ENCODE peak calls at places on chromosomes 7 and 10, in seven cellular contexts. K is astrocyte; N is Peyer's patch; J is stomach; H is naive thymus-derived CD4-positive, alpha-beta T cell; D is tibial artery; A is OCI-LY7. X is an unnamed sample.

GRCh38 chr10:48589266-48589665 is 15.6 kb downstream of the ARHGAP22 start:
- DNase-seq in K (peak), N (no peak), J (no peak), H (no peak), D (no peak), A (no peak), X (no peak)

GRCh38 chr7:152054377-152055230 is 29.1 kb downstream of the GALNT11 start:
- DNase-seq in K (peak), N (no peak), J (no peak), H (no peak), D (no peak), A (no peak), X (no peak)

GRCh38 chr7:120023494-120024167 is 249.3 kb upstream of the KCND2 start:
- DNase-seq in K (peak), N (no peak), J (no peak), H (no peak), D (no peak), A (no peak), X (no peak)

GRCh38 chr10:28850784-28851183 is 173.5 kb downstream of the BAMBI start:
- DNase-seq in K (no peak), N (no peak), J (no peak), H (no peak), D (no peak), A (no peak), X (no peak)

GRCh38 chr7:123271231-123271630 is 71.5 kb upstream of the SLC13A1 start:
- DNase-seq in K (peak), N (no peak), J (no peak), H (no peak), D (no peak), A (no peak), X (no peak)

GRCh38 chr10:98295401-98295811 is 27.4 kb upstream of the LOXL4 start:
- DNase-seq in K (no peak), N (no peak), J (no peak), H (no peak), D (no peak), A (no peak), X (no peak)

GRCh38 chr7:3285652-3286051 is 15.4 kb upstream of the SDK1 start:
- DNase-seq in K (no peak), N (no peak), J (no peak), H (no peak), D (no peak), A (no peak), X (no peak)

GRCh38 chr7:155811895-155812761 is at the start of gene SHH:
- DNase-seq in K (no peak), N (no peak), J (no peak), H (no peak), D (no peak), A (no peak), X (no peak)

GRCh38 chr10:119316002-119316358 is 108.6 kb downstream of the GRK5 start:
- DNase-seq in K (no peak), N (no peak), J (no peak), H (no peak), D (no peak), A (no peak), X (no peak)
- H3K27ac ChIP-seq in K (peak), N (peak), J (peak), H (no peak), D (peak), A (no peak), X (no peak)

GRCh38 chr10:77564781-77565589 is 72.6 kb downstream of the KCNMA1 start:
- DNase-seq in K (peak), N (no peak), J (no peak), H (no peak), D (peak), A (no peak), X (no peak)
- H3K27ac ChIP-seq in K (peak), N (peak), J (peak), H (no peak), D (peak), A (no peak), X (no peak)

GRCh38 chr10:78719276-78719675 is 349.5 kb upstream of the ZMIZ1 start:
- DNase-seq in K (no peak), N (no peak), J (no peak), H (no peak), D (no peak), A (no peak), X (no peak)

GRCh38 chr10:78716034-78716660 is 352.6 kb upstream of the ZMIZ1 start:
- DNase-seq in K (no peak), N (no peak), J (no peak), H (no peak), D (no peak), A (no peak), X (no peak)

GRCh38 chr10:78718032-78718572 is 350.7 kb upstream of the ZMIZ1 start:
- DNase-seq in K (peak), N (no peak), J (no peak), H (no peak), D (no peak), A (no peak), X (no peak)

GRCh38 chr10:78715435-78715834 is 353.3 kb upstream of the ZMIZ1 start:
- DNase-seq in K (no peak), N (no peak), J (no peak), H (no peak), D (no peak), A (no peak), X (no peak)

DNA sequence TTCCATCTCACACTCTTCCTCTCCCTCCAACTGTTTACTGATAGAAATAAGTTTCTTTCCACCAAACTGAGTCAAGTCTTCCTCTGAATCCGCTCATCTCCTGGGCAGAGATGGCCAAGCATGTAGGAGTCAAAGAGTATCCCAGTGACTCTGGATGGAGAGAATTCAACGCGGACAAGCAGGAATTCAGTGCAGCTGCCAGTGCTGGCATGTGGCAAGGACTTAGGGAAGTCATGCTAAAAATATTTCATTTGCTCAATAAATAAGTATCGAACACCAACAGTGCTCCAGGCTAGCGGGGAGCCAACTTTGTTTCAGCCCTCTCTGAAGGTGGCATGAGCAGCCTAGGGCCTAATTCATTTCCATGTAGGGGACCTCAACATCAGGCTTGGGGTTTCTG is 351.6 kb upstream of the ZMIZ1 start:
- DNase-seq in K (peak), N (no peak), J (no peak), H (no peak), D (peak), A (no peak), X (no peak)
- H3K27ac ChIP-seq in K (peak), N (peak), J (no peak), H (no peak), D (no peak), A (no peak), X (no peak)

GRCh38 chr10:85861513-85862197 is 504.9 kb downstream of the GRID1 start:
- DNase-seq in K (no peak), N (no peak), J (no peak), H (no peak), D (no peak), A (no peak), X (no peak)
- H3K27ac ChIP-seq in K (no peak), N (no peak), J (no peak), H (no peak), D (no peak), A (no peak), X (no peak)

DNA sequence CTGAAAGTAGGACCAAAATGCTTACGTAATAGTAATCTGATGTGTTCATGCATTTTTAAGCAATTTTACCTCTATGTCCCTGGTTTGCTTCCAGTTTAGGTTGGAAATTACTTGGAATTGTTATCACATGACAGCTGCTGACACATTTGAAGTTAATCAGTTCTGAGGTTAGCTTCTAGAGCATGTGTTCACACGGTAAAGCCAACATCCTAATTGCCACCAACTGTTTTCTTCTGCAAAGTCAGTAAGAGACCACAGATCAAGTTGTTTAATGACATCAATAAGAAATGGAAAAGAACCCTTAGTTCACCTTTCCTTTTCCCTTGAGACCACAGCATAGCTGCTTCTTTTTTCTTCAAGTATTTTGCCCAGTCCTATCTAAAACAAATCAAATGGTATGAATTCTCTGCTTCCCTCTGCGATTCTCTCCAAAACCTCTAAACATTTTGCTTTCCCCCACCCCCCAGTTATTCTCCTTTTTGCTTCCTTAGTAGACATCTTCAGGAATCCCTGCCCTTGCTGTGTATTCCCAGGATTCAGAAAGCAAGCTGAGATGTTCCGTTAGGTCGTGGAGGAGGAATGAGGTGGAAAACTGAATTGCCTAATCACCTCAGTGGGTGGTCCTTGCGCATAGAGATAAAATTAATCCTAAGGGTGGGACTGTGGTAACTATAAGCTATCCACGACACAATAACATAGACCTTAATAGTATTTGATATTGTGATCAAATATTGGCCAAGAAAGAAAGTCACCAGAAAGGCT is 48.9 kb upstream of the SEMA3C start:
- DNase-seq in K (peak), N (no peak), J (no peak), H (no peak), D (no peak), A (no peak), X (no peak)
- H3K27ac ChIP-seq in K (no peak), N (no peak), J (no peak), H (no peak), D (no peak), A (no peak), X (no peak)

DNA sequence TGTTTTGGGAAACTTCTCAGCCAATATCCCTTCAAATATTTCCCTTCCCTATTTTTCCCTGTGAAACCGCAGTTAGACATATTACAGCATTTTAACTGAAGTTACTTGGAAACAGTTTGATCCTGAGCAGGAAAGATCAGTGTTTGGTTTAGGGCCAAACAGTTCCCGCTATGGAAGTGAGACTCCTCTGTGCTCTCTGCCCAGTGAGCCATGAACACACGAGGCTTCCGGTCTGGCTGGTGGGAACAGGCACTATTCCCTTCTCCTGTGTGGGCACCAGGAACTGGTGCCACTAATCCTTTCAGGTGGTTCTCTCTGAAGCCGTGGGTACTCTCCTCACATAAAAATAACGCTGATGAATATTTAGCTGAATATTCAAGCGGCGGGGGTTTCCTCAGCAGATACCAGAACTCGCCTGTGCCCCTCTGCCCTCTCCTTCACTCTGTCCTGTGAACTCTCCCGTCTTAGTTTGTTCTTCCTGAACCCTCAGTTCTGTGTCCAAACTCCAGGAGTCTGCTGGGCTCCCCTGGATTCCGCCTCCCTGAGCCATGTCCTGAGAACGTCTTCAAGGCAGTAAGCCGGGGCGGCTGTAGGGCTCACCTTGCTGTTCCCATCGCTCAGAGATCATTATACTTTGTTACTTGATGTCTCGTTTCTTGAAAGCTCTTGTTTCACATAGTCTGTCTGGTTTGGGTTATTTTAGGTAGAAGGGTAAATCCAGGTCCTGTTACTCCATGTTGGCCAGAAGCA is 25.7 kb downstream of the FOXL3 start:
- DNase-seq in K (no peak), N (no peak), J (no peak), H (no peak), D (no peak), A (no peak), X (no peak)
- H3K27ac ChIP-seq in K (no peak), N (no peak), J (no peak), H (no peak), D (no peak), A (no peak), X (no peak)

GRCh38 chr7:159141159-159141558 is 3.5 kb downstream of the VIPR2 start:
- DNase-seq in K (no peak), N (no peak), J (peak), H (no peak), D (peak), A (no peak), X (no peak)

GRCh38 chr7:159142730-159143129 is 1.9 kb downstream of the VIPR2 start:
- DNase-seq in K (no peak), N (no peak), J (no peak), H (no peak), D (no peak), A (no peak), X (no peak)

GRCh38 chr7:159141660-159142059 is 3.0 kb downstream of the VIPR2 start:
- DNase-seq in K (no peak), N (no peak), J (no peak), H (no peak), D (peak), A (no peak), X (no peak)

GRCh38 chr7:159140170-159140910 is 4.3 kb downstream of the VIPR2 start:
- DNase-seq in K (no peak), N (no peak), J (peak), H (no peak), D (peak), A (no peak), X (no peak)

GRCh38 chr7:159142204-159142603 is 2.5 kb downstream of the VIPR2 start:
- DNase-seq in K (no peak), N (no peak), J (no peak), H (no peak), D (no peak), A (no peak), X (no peak)
- H3K27ac ChIP-seq in K (no peak), N (no peak), J (peak), H (no peak), D (no peak), A (no peak), X (no peak)